ENCODE peak calls at places on chromosome 2, in four cellular contexts. One of them, this sample, is unnamed.
A peak's percentile ranks its signal among the peaks of the same experiment; 100 is the strongest.

GRCh38 chr2:144548532-144549191 is 28.7 kb upstream of the ZEB2 start:
- DNase-seq in brain microvascular endothelial cell: no peak
- DNase-seq in GM12865: peak; percentile 30
- DNase-seq in neural progenitor cell: no peak
- DNase-seq in this sample: no peak

GRCh38 chr2:28521663-28522062 is 25.8 kb downstream of the PLB1 start:
- DNase-seq in GM12865: no peak
- DNase-seq in brain microvascular endothelial cell: no peak
- DNase-seq in neural progenitor cell: no peak
- DNase-seq in this sample: no peak

GRCh38 chr2:111712361-111712760 is 171.6 kb downstream of the ANAPC1 start:
- DNase-seq in neural progenitor cell: no peak
- DNase-seq in GM12865: no peak
- DNase-seq in brain microvascular endothelial cell: no peak
- DNase-seq in this sample: no peak

GRCh38 chr2:750628-751027 is 73.4 kb upstream of the TMEM18 start:
- DNase-seq in GM12865: no peak
- DNase-seq in brain microvascular endothelial cell: no peak
- DNase-seq in neural progenitor cell: no peak
- DNase-seq in this sample: no peak

GRCh38 chr2:33581857-33582256 is 17.2 kb downstream of the FAM98A start:
- DNase-seq in brain microvascular endothelial cell: no peak
- DNase-seq in GM12865: no peak
- DNase-seq in neural progenitor cell: no peak
- DNase-seq in this sample: no peak

GRCh38 chr2:133561045-133561852 is 7.0 kb downstream of the NCKAP5 start:
- DNase-seq in brain microvascular endothelial cell: peak; percentile 65
- DNase-seq in neural progenitor cell: peak; percentile 66
- DNase-seq in GM12865: peak; percentile 46
- DNase-seq in this sample: no peak

GRCh38 chr2:135573620-135574019 is 42.3 kb downstream of the R3HDM1 start:
- DNase-seq in brain microvascular endothelial cell: no peak
- DNase-seq in neural progenitor cell: no peak
- DNase-seq in GM12865: no peak
- DNase-seq in this sample: no peak

GRCh38 chr2:222776792-222777191 is 84.0 kb upstream of the ACSL3 start:
- DNase-seq in brain microvascular endothelial cell: no peak
- DNase-seq in neural progenitor cell: no peak
- DNase-seq in GM12865: no peak
- DNase-seq in this sample: no peak

GRCh38 chr2:128742467-128742866 is 423.8 kb upstream of the HS6ST1 start:
- DNase-seq in GM12865: no peak
- DNase-seq in neural progenitor cell: no peak
- DNase-seq in brain microvascular endothelial cell: peak; percentile 34
- DNase-seq in this sample: no peak

GRCh38 chr2:3044587-3045317 is 332.9 kb downstream of the EIPR1 start:
- DNase-seq in GM12865: no peak
- DNase-seq in neural progenitor cell: no peak
- DNase-seq in brain microvascular endothelial cell: no peak
- DNase-seq in this sample: no peak

GRCh38 chr2:202135111-202135874 is 62.2 kb downstream of the KIAA2012 start:
- DNase-seq in brain microvascular endothelial cell: peak; percentile 99
- DNase-seq in neural progenitor cell: no peak
- DNase-seq in GM12865: no peak
- DNase-seq in this sample: no peak

GRCh38 chr2:227870710-227871374 is 589 bp upstream of the DAW1 start:
- DNase-seq in GM12865: no peak
- DNase-seq in brain microvascular endothelial cell: peak; percentile 91
- DNase-seq in neural progenitor cell: no peak
- DNase-seq in this sample: no peak

GRCh38 chr2:3451926-3452671 is 67.2 kb downstream of the ADI1 start:
- DNase-seq in brain microvascular endothelial cell: no peak
- DNase-seq in GM12865: no peak
- DNase-seq in neural progenitor cell: peak; percentile 48
- DNase-seq in this sample: no peak

GRCh38 chr2:208315081-208315788 is 49.2 kb downstream of the PIKFYVE start:
- DNase-seq in neural progenitor cell: no peak
- DNase-seq in brain microvascular endothelial cell: peak; percentile 59
- DNase-seq in GM12865: peak; percentile 71
- DNase-seq in this sample: no peak

GRCh38 chr2:212968284-212969081 is 182.9 kb downstream of the IKZF2 start:
- DNase-seq in brain microvascular endothelial cell: no peak
- DNase-seq in GM12865: peak; percentile 15
- DNase-seq in neural progenitor cell: peak; percentile 19
- DNase-seq in this sample: no peak

GRCh38 chr2:8457620-8458255 is 224.1 kb upstream of the ID2 start:
- DNase-seq in brain microvascular endothelial cell: no peak
- DNase-seq in neural progenitor cell: no peak
- DNase-seq in GM12865: no peak
- DNase-seq in this sample: no peak

GRCh38 chr2:62415019-62415431 is 91.0 kb downstream of the TMEM17 start:
- DNase-seq in brain microvascular endothelial cell: no peak
- DNase-seq in neural progenitor cell: no peak
- DNase-seq in GM12865: peak; percentile 92
- DNase-seq in this sample: no peak

GRCh38 chr2:95234806-95235205 is 27.5 kb downstream of the ZNF892 start:
- DNase-seq in brain microvascular endothelial cell: no peak
- DNase-seq in neural progenitor cell: no peak
- DNase-seq in GM12865: no peak
- DNase-seq in this sample: no peak

GRCh38 chr2:212842544-212843185 is 304.1 kb upstream of the ERBB4 start:
- DNase-seq in GM12865: no peak
- DNase-seq in neural progenitor cell: no peak
- DNase-seq in brain microvascular endothelial cell: peak; percentile 68
- DNase-seq in this sample: no peak

GRCh38 chr2:95669441-95669994 is 77.7 kb downstream of the TRIM43 start:
- DNase-seq in GM12865: no peak
- DNase-seq in brain microvascular endothelial cell: peak; percentile 46
- DNase-seq in neural progenitor cell: no peak
- DNase-seq in this sample: no peak

GRCh38 chr2:75716406-75716805 is 5.7 kb upstream of the GCFC2 start:
- DNase-seq in GM12865: no peak
- DNase-seq in neural progenitor cell: no peak
- DNase-seq in brain microvascular endothelial cell: no peak
- DNase-seq in this sample: no peak

GRCh38 chr2:180578441-180578840 is 402.0 kb upstream of the UBE2E3 start:
- DNase-seq in neural progenitor cell: no peak
- DNase-seq in GM12865: no peak
- DNase-seq in brain microvascular endothelial cell: no peak
- DNase-seq in this sample: no peak

GRCh38 chr2:176188218-176188968 is at the start of gene HOXD1:
- DNase-seq in GM12865: no peak
- DNase-seq in neural progenitor cell: peak; percentile 63
- DNase-seq in brain microvascular endothelial cell: no peak
- DNase-seq in this sample: no peak

GRCh38 chr2:55779459-55780421 is 86.1 kb upstream of the PNPT1 start:
- DNase-seq in GM12865: peak; percentile 24
- DNase-seq in brain microvascular endothelial cell: peak; percentile 66
- DNase-seq in neural progenitor cell: no peak
- DNase-seq in this sample: no peak

GRCh38 chr2:96148410-96149217 is 3.4 kb upstream of the DUSP2 start:
- DNase-seq in brain microvascular endothelial cell: peak; percentile 87
- DNase-seq in neural progenitor cell: peak; percentile 67
- DNase-seq in GM12865: peak; percentile 89
- DNase-seq in this sample: peak; percentile 55

GRCh38 chr2:227134591-227134990 is 29.4 kb downstream of the COL4A4 start:
- DNase-seq in brain microvascular endothelial cell: no peak
- DNase-seq in neural progenitor cell: no peak
- DNase-seq in GM12865: no peak
- DNase-seq in this sample: no peak

GRCh38 chr2:181352158-181352557 is 105.0 kb upstream of the ITGA4 start:
- DNase-seq in GM12865: no peak
- DNase-seq in brain microvascular endothelial cell: no peak
- DNase-seq in neural progenitor cell: no peak
- DNase-seq in this sample: no peak

GRCh38 chr2:42353792-42354429 is 7.1 kb downstream of the COX7A2L start:
- DNase-seq in brain microvascular endothelial cell: no peak
- DNase-seq in GM12865: no peak
- DNase-seq in neural progenitor cell: no peak
- DNase-seq in this sample: no peak

GRCh38 chr2:9997936-9998335 is 45.4 kb upstream of the KLF11 start:
- DNase-seq in brain microvascular endothelial cell: no peak
- DNase-seq in GM12865: no peak
- DNase-seq in neural progenitor cell: no peak
- DNase-seq in this sample: no peak
- TF ChIP-seq CTCF in brain microvascular endothelial cell: no peak
- TF ChIP-seq CTCF in GM12865: no peak
- TF ChIP-seq CTCF in neural progenitor cell: no peak
- TF ChIP-seq CTCF in this sample: no peak

DNA sequence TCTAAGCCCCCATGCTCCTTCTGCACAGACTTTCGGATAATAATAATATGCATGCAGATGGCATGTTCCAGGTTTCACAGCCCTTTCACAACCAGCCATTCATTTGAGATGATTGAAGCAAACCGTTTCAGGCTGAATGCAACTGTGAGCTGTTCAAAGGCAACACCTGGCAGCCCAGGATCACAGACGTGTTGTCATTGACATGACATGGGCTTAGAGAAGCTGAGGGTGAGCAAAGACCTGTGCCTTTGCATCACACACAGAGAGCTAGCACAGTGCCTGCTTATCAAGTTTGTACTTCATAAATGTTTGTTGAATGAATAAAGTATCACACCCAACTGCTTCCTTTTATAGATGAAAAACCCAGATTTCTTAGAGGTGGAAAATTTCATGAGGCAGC is 12.4 kb upstream of the ERMN start:
- DNase-seq in brain microvascular endothelial cell: no peak
- DNase-seq in neural progenitor cell: no peak
- DNase-seq in GM12865: no peak
- DNase-seq in this sample: no peak
- TF ChIP-seq CTCF in brain microvascular endothelial cell: no peak
- TF ChIP-seq CTCF in neural progenitor cell: no peak
- TF ChIP-seq CTCF in GM12865: no peak
- TF ChIP-seq CTCF in this sample: no peak

DNA sequence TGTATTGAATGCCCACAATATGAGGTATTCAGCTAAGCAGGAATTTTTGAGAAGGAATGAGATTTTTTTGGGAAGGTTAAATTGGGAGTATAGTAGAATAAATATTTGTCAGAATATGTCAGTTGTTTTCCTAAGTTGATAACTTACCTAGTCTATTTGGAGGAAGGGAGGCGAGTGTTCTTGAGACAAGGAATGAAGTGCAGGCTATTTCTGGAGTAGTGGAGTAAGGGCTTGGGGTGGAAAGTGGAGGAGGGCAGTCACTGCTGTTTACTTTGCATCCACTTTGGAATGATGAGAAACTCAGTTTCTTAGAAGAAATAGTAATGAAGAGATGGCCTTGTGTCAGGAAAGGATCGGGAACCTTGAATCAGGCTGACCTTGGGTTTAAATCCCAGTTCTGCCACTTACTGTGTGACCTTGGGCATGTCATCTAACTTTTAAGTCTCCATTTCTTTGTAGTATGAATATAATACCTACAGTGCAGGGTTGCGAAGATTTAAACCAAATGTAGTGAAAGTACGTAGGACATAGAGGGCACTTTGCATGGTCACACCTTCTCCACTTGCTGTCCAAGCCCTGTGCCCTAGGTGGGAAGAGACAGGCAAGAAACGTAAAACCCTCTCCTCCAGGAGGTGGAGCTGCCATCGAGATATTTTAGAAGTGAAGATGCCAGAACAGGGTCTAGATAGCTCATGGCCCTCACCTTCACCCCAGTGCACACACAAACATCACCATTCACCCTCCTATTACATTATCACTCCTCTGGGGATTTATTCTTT is 25.2 kb upstream of the CYP27A1 start:
- DNase-seq in GM12865: no peak
- DNase-seq in neural progenitor cell: no peak
- DNase-seq in brain microvascular endothelial cell: no peak
- DNase-seq in this sample: no peak
- TF ChIP-seq CTCF in GM12865: no peak
- TF ChIP-seq CTCF in neural progenitor cell: no peak
- TF ChIP-seq CTCF in brain microvascular endothelial cell: no peak
- TF ChIP-seq CTCF in this sample: no peak

DNA sequence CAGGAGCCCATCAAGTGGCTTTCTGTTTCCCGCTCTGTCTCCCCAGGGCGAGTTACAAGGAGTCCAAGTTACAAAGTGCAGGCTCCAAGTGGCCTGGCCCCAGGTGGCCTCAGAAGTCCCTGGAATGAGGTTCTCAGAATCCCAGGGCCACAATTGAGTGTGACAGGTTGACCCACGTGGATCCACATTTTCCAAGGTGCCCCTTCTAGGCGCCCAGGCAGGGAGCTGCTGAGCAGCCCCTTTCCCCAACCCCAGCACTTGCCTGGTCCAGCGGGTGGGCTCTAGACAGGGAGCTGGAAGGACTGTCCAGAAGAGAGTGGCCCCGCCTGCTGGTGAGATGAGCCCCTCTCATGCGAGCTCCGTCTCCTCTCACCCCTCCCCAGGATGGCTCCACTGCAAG is 253.4 kb downstream of the CYP26B1 start:
- DNase-seq in GM12865: no peak
- DNase-seq in brain microvascular endothelial cell: no peak
- DNase-seq in neural progenitor cell: no peak
- DNase-seq in this sample: no peak
- TF ChIP-seq CTCF in GM12865: no peak
- TF ChIP-seq CTCF in brain microvascular endothelial cell: peak; percentile 7
- TF ChIP-seq CTCF in neural progenitor cell: peak; percentile 8
- TF ChIP-seq CTCF in this sample: no peak

DNA sequence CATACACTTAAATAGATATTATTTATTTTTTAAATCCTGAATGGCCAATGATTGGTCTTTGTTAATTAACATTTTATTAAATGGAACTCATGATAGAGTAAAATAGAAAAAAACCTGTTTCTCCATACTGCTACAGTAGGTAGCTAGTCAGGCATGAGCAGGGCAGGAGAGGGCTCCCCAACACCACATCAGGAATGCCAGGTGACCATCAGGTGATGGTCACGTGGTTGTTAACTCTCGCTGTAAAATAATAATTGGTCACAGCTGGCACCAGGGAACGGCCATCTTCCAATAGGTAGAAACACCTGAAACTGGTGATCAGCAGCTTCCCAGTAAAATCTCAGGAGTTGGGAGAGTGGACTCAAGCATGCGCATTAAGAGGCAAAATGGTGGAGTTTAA is 172.2 kb downstream of the MEIS1 start:
- DNase-seq in brain microvascular endothelial cell: no peak
- DNase-seq in neural progenitor cell: no peak
- DNase-seq in GM12865: no peak
- DNase-seq in this sample: no peak
- TF ChIP-seq CTCF in brain microvascular endothelial cell: no peak
- TF ChIP-seq CTCF in neural progenitor cell: no peak
- TF ChIP-seq CTCF in GM12865: no peak
- TF ChIP-seq CTCF in this sample: no peak

DNA sequence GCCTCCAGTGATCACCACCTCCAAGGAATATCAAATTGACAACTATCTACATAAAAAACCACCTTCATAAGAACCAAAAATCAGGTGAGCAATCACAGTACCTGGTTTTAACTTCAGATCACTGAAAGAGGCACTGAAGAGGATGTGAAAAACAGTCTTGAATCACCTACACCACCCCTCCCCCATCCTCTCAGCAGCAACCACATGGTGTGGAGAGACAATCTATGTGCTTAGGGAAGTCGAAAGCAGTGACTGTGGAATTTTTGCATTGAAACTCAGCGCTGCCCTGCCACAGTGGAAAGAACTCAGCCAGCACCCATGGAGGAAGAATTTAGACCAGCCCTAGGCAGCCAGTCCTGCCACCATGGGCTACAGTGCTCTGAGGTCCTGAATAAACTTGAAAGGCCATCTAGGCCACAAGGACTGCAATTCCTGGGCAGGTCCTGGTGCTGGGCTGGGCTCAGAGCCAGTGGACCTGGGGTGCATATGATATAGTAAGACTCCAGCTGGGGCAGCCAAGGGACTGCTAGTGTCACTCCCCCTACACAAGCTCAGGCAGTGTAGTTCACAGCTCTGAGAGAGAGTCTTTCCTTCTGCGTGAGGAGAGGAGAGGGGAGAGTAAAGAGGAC is 75.6 kb downstream of the ATL2 start:
- DNase-seq in neural progenitor cell: no peak
- DNase-seq in brain microvascular endothelial cell: no peak
- DNase-seq in GM12865: peak; percentile 76
- DNase-seq in this sample: no peak
- TF ChIP-seq CTCF in neural progenitor cell: no peak
- TF ChIP-seq CTCF in brain microvascular endothelial cell: no peak
- TF ChIP-seq CTCF in GM12865: no peak
- TF ChIP-seq CTCF in this sample: no peak

This sample was measured in mesothelial cell of epicardium.